ENCODE peak calls at places on chromosomes 4 and X, in four cellular contexts. E is GM23338, F is hepatocyte, N is GM23248. G is an unnamed sample.

GRCh38 chr4:65668201-65669007 is 1.9 kb downstream of the EPHA5 start:
- DNase-seq in E (peak), F (peak), N (peak), G (no peak)

GRCh38 chrX:41085883-41086626 is 810 bp downstream of the USP9X start:
- DNase-seq in E (peak), F (peak), N (peak), G (peak)

GRCh38 chr4:2069986-2070385 is 10.9 kb downstream of the NAT8L start:
- DNase-seq in E (peak), F (no peak), N (no peak), G (no peak)

GRCh38 chr4:165379662-165380061 is 854 bp downstream of the CPE start:
- DNase-seq in E (peak), F (peak), N (peak), G (no peak)

GRCh38 chrX:75547783-75548182 is 24.9 kb upstream of the ZDHHC15 start:
- DNase-seq in E (no peak), F (peak), N (peak), G (no peak)

GRCh38 chr4:38150021-38150671 is 189.9 kb downstream of the PTTG2 start:
- DNase-seq in E (no peak), F (no peak), N (peak), G (no peak)

GRCh38 chr4:16026155-16026761 is 57.6 kb downstream of the PROM1 start:
- DNase-seq in E (peak), F (peak), N (peak), G (peak)

GRCh38 chr4:26058537-26058936 is 144.5 kb downstream of the SMIM20 start:
- DNase-seq in E (no peak), F (peak), N (no peak), G (no peak)

GRCh38 chr4:7430965-7431695 is 3.6 kb downstream of the PSAPL1 start:
- DNase-seq in E (no peak), F (no peak), N (no peak), G (no peak)

GRCh38 chr4:79865253-79865652 is 207.8 kb downstream of the ANTXR2 start:
- DNase-seq in E (no peak), F (no peak), N (peak), G (no peak)

GRCh38 chr4:113760852-113761681 is 471 bp downstream of the CAMK2D start:
- DNase-seq in E (peak), F (peak), N (peak), G (peak)

GRCh38 chrX:38102875-38103274 is 96.5 kb downstream of the SYTL5 start:
- DNase-seq in E (no peak), F (no peak), N (no peak), G (peak)

GRCh38 chrX:52271212-52271611 is 86.5 kb downstream of the MAGED4 start:
- DNase-seq in E (peak), F (peak), N (peak), G (peak)
- H3K4me2 ChIP-seq in E (no peak), F (no peak), N (no peak), G (no peak)

GRCh38 chrX:133601116-133601515 is 185.8 kb upstream of the GPC4 start:
- DNase-seq in E (no peak), F (no peak), N (no peak), G (no peak)

GRCh38 chrX:133602881-133603280 is 187.6 kb upstream of the GPC4 start:
- DNase-seq in E (no peak), F (no peak), N (no peak), G (no peak)

GRCh38 chrX:133600536-133600935 is 185.2 kb upstream of the GPC4 start:
- DNase-seq in E (no peak), F (no peak), N (no peak), G (no peak)

GRCh38 chrX:133594156-133594555 is 178.9 kb upstream of the GPC4 start:
- DNase-seq in E (no peak), F (no peak), N (peak), G (no peak)

DNA sequence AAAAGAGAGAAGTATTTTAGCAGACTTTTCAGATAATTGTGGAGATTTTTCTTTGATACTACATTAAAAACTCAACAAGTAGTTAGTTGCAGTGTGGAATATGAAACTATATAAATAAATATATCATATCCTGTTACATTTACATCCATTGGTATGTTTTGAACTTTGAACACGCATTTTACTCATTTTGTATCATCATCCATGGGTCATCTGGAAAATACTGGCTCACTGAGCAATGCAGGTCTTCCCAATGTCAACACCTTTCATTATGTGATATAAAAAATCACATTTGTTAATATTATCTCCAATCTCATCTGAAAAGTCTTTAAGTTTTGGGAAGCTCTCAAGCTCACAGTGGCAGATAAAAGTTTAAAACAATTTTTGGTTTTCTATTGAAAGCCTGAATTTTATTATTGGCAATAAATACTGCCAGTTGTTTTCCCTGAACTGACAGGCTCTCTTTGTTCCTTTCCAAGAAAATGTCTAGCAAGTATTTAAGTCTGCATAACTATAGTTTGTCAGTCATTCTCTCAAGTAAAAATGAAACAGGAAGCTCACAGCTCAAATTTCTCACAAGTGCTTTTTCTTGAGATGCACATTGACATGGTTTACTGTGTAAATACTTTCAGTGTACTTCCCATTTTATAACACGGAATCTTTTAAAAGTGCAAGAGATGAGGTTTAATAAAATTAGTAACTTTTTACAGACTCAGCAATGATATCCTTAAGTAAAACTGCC is 183.5 kb upstream of the GPC4 start:
- DNase-seq in E (no peak), F (no peak), N (no peak), G (no peak)
- H3K4me2 ChIP-seq in E (no peak), F (no peak), N (no peak), G (no peak)

DNA sequence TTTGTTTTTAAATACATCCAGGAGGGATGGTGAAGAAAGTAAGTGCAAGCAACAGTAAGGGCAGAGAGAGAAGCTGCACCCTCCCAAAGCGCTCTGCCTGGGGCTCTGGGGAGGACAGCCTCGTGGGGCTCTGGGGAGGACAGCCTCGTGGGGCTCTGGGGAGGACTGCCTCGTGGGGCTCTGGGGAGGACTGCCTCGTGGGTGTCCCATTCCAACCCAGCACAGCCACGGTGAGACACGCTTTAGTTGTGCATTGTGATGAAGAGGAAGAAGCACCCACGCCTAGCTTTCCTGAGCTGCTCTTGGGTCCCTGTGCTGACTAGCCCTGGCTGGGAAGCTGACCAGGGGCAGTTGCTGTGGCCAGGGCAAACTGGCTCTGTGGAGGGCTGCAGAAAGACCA is 43.1 kb upstream of the SLC25A4 start:
- DNase-seq in E (no peak), F (no peak), N (no peak), G (no peak)
- H3K4me2 ChIP-seq in E (no peak), F (no peak), N (no peak), G (no peak)

GRCh38 chr4:3250956-3251690 is 2.2 kb downstream of the MSANTD1 start:
- DNase-seq in E (peak), F (no peak), N (peak), G (no peak)

GRCh38 chr4:3251691-3252479 is 2.9 kb downstream of the MSANTD1 start:
- DNase-seq in E (no peak), F (no peak), N (no peak), G (no peak)

GRCh38 chr4:3253808-3254207 is 4.8 kb downstream of the MSANTD1 start:
- DNase-seq in E (no peak), F (no peak), N (no peak), G (no peak)

GRCh38 chr4:3252831-3253641 is 4.1 kb downstream of the MSANTD1 start:
- DNase-seq in E (no peak), F (no peak), N (no peak), G (no peak)

GRCh38 chr4:3252480-3252828 is 3.5 kb downstream of the MSANTD1 start:
- DNase-seq in E (no peak), F (no peak), N (no peak), G (no peak)
- H3K4me2 ChIP-seq in E (no peak), F (no peak), N (no peak), G (no peak)

DNA sequence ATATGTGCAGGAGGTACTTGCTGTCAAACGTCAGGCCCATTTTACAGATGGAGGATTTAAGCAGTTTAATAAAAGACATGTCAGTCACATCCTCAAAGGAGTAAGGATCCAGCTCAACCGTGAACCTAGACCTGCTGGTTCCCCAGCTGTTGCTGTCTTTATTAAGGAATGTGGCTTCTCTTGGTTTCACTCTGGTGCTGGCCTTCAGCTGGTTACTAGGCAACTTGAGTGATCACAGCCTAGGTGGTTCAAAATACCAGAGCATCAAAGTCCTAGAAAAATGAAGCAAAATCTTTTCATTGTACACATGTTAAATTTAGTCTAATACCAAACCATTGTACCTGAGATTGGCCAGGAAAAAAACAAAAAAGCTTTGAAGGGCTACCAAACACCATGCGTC is 32.7 kb upstream of the GLRA2 start:
- DNase-seq in E (no peak), F (no peak), N (no peak), G (no peak)
- H3K4me2 ChIP-seq in E (no peak), F (no peak), N (peak), G (no peak)

GRCh38 chr4:110270492-110271197 is 72.2 kb upstream of the ELOVL6 start:
- DNase-seq in E (no peak), F (no peak), N (peak), G (no peak)
- H3K4me2 ChIP-seq in E (no peak), F (no peak), N (peak), G (no peak)

GRCh38 chrX:148501121-148502066 is 977 bp downstream of the AFF2 start:
- DNase-seq in E (peak), F (peak), N (no peak), G (peak)

GRCh38 chrX:148504412-148504950 is 4.1 kb downstream of the AFF2 start:
- DNase-seq in E (peak), F (no peak), N (no peak), G (no peak)

GRCh38 chrX:148498067-148498466 is 2.4 kb upstream of the AFF2 start:
- DNase-seq in E (no peak), F (no peak), N (no peak), G (no peak)

GRCh38 chrX:148500428-148501120 is at the start of gene AFF2:
- DNase-seq in E (peak), F (peak), N (peak), G (peak)

DNA sequence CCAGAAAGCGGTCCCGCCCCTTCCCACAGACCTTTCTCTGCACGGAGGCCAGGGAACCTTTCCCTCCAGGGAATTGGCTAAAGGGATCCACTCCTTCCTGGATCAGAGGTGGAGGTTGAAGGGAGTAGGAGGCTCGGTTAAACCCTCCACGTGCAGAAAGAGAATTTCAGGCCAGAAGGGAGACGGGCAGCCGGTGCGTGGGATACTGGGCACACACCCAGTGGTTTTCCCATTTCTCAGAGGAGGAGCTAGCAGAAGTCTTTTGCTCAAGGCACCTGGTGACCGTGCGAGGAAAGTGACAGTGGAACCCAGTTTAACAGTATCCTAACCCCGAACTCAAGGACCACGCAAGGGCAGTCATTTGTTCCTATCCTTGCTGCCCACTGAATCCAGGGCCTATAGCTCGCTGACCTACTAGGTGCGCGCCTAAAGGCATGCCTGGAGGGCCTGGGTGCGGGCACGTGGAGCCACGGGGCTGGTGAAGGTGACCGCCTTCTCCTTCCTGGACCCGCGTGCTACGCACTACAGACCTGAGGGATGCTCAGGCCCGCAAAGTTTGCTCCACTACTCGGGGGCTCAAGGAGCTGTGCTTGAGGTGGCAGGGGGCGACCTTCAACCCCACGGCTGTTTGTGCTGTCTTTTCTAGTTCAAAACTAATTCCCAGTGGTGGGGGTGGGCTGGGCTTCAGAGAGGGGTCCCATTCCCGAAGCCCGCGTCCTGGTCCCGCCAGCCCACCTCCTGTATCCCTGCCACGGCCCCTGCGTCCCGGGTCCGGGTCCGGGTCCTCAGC is 584 bp upstream of the AFF2 start:
- DNase-seq in E (peak), F (no peak), N (no peak), G (no peak)
- H3K4me2 ChIP-seq in E (peak), F (peak), N (no peak), G (peak)

GRCh38 chrX:7654316-7654715 is 188.7 kb upstream of the VCX start:
- DNase-seq in E (no peak), F (no peak), N (no peak), G (no peak)
- H3K4me2 ChIP-seq in E (no peak), F (no peak), N (no peak), G (no peak)

DNA sequence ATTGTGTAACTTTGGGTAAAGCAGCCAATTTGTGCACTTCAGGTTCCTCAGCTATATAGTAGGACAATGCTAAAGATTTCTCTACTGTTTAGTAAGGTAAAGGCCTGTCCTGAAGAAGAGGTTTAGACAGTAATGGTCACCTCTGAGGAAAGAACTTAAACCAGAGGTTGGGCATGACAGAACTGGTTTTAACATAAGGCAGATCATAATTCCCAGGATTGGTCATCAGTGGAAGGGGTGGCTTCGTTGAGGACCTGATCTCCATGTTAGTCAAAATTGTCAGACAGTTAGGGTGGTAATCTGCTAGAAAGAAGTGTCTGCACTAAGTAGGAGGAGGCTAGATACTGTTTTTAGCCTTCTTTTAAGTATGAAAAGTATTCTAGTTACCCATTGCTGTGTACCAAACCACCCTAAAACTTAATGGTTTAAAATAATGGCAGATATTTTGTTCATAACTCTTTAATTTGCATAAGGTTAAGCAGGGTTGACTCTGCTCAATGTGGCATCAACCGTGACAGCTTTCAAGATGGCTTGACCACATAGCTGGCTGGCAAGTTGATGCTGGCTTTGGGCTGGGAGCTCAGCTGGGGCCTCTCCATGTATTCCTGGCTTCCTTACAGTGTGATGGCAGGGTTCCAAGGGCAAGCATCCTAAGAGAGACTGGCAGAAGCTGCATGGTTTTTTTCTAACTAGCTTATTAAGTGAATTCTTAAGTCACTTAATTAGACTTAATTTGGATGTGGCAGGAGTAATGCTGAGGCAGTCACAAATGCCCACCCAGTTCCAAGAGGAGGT is 4.3 kb downstream of the RP2 start:
- DNase-seq in E (no peak), F (no peak), N (peak), G (peak)
- H3K4me2 ChIP-seq in E (no peak), F (no peak), N (peak), G (peak)